ENCODE peak calls at places on chromosomes 6 and 20, in six cellular contexts. One of them, this sample, is unnamed.
A peak's percentile ranks its signal among the peaks of the same experiment; 100 is the strongest.

GRCh38 chr6:81465859-81466258 is 286.6 kb downstream of the TENT5A start:
- DNase-seq in MM.1S: peak; percentile 17
- DNase-seq in left ventricle myocardium inferior: no peak
- DNase-seq in endothelial cell of umbilical vein: peak; percentile 19
- DNase-seq in fibroblast of lung: peak; percentile 34
- DNase-seq in HCT116: peak; percentile 37
- DNase-seq in this sample: no peak

GRCh38 chr6:159130846-159131245 is 38.4 kb upstream of the FNDC1 start:
- DNase-seq in MM.1S: no peak
- DNase-seq in HCT116: no peak
- DNase-seq in fibroblast of lung: no peak
- DNase-seq in endothelial cell of umbilical vein: no peak
- DNase-seq in left ventricle myocardium inferior: no peak
- DNase-seq in this sample: no peak

GRCh38 chr6:89977808-89978748 is 83.8 kb downstream of the GJA10 start:
- DNase-seq in endothelial cell of umbilical vein: peak; percentile 52
- DNase-seq in fibroblast of lung: peak; percentile 99
- DNase-seq in left ventricle myocardium inferior: no peak
- DNase-seq in HCT116: no peak
- DNase-seq in MM.1S: no peak
- DNase-seq in this sample: no peak

GRCh38 chr20:33568378-33569289 is 78.7 kb downstream of the CBFA2T2 start:
- DNase-seq in endothelial cell of umbilical vein: no peak
- DNase-seq in fibroblast of lung: peak; percentile 15
- DNase-seq in MM.1S: peak; percentile 76
- DNase-seq in left ventricle myocardium inferior: peak; percentile 44
- DNase-seq in HCT116: no peak
- DNase-seq in this sample: no peak

GRCh38 chr20:50928469-50928868 is 2.8 kb downstream of the ADNP start:
- DNase-seq in endothelial cell of umbilical vein: no peak
- DNase-seq in HCT116: no peak
- DNase-seq in fibroblast of lung: no peak
- DNase-seq in left ventricle myocardium inferior: no peak
- DNase-seq in MM.1S: no peak
- DNase-seq in this sample: no peak

GRCh38 chr6:32200711-32201475 is 8.4 kb upstream of the GPSM3 start:
- DNase-seq in MM.1S: no peak
- DNase-seq in HCT116: no peak
- DNase-seq in fibroblast of lung: no peak
- DNase-seq in endothelial cell of umbilical vein: no peak
- DNase-seq in left ventricle myocardium inferior: no peak
- DNase-seq in this sample: no peak

GRCh38 chr20:34892671-34893070 is 16.3 kb downstream of the ACSS2 start:
- DNase-seq in endothelial cell of umbilical vein: no peak
- DNase-seq in fibroblast of lung: no peak
- DNase-seq in HCT116: no peak
- DNase-seq in MM.1S: no peak
- DNase-seq in left ventricle myocardium inferior: no peak
- DNase-seq in this sample: no peak

GRCh38 chr20:62946918-62947317 is 5.6 kb upstream of the SLC17A9 start:
- DNase-seq in MM.1S: no peak
- DNase-seq in left ventricle myocardium inferior: peak; percentile 47
- DNase-seq in HCT116: no peak
- DNase-seq in fibroblast of lung: no peak
- DNase-seq in endothelial cell of umbilical vein: no peak
- DNase-seq in this sample: no peak

GRCh38 chr20:8073024-8073832 is 53.7 kb upstream of the TMX4 start:
- DNase-seq in endothelial cell of umbilical vein: peak; percentile 54
- DNase-seq in left ventricle myocardium inferior: no peak
- DNase-seq in MM.1S: no peak
- DNase-seq in HCT116: no peak
- DNase-seq in fibroblast of lung: peak; percentile 85
- DNase-seq in this sample: no peak

GRCh38 chr6:36636283-36636682 is 42.1 kb downstream of the SRSF3 start:
- DNase-seq in MM.1S: no peak
- DNase-seq in left ventricle myocardium inferior: peak; percentile 51
- DNase-seq in endothelial cell of umbilical vein: no peak
- DNase-seq in fibroblast of lung: no peak
- DNase-seq in HCT116: no peak
- DNase-seq in this sample: no peak
- H3K4me1 ChIP-seq in MM.1S: no peaks in the 10 kb centered on the region
- H3K4me1 ChIP-seq in left ventricle myocardium inferior: peaks cover 23% of the 10 kb centered on the region
- H3K4me1 ChIP-seq in endothelial cell of umbilical vein: peaks cover 6% of the 10 kb centered on the region
- H3K4me1 ChIP-seq in fibroblast of lung: no peaks in the 10 kb centered on the region
- H3K4me1 ChIP-seq in HCT116: peaks cover 4% of the 10 kb centered on the region
- H3K4me1 ChIP-seq in this sample: no peaks in the 10 kb centered on the region

DNA sequence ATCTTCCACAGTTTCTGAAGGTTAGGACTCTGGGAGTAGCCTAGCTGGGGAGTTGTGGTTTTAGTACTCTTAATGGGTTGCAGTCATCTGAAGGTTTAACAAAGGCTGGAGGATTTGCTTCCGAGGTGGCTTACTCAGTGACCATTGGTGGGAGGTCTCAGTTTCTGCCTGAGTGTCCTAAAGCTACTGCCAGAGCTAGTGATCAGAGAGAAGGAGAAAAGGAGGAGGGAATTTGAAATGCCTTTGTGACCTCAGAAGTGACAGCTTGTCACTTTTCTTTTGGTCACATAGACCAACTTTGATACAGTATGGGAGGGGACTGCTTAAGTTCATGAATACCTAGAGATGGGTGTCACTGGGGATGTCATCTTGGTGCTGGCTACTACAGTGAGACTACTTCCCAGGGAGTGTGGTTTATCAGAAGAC is 41.3 kb downstream of the NCOA3 start:
- DNase-seq in left ventricle myocardium inferior: no peak
- DNase-seq in fibroblast of lung: no peak
- DNase-seq in MM.1S: no peak
- DNase-seq in endothelial cell of umbilical vein: no peak
- DNase-seq in HCT116: no peak
- DNase-seq in this sample: no peak
- H3K4me3 ChIP-seq in left ventricle myocardium inferior: no peak overlapping the region
- H3K4me3 ChIP-seq in fibroblast of lung: no peak overlapping the region
- H3K4me3 ChIP-seq in MM.1S: no peak overlapping the region
- H3K4me3 ChIP-seq in endothelial cell of umbilical vein: no peak overlapping the region
- H3K4me3 ChIP-seq in HCT116: no peak overlapping the region
- H3K4me3 ChIP-seq in this sample: no peak overlapping the region

GRCh38 chr6:109348246-109348645 is 34.0 kb downstream of the CD164 start:
- DNase-seq in fibroblast of lung: no peak
- DNase-seq in HCT116: no peak
- DNase-seq in left ventricle myocardium inferior: no peak
- DNase-seq in MM.1S: no peak
- DNase-seq in endothelial cell of umbilical vein: no peak
- DNase-seq in this sample: no peak
- H3K4me1 ChIP-seq in fibroblast of lung: peaks cover 5% of the 10 kb centered on the region
- H3K4me1 ChIP-seq in HCT116: peaks cover 11% of the 10 kb centered on the region
- H3K4me1 ChIP-seq in left ventricle myocardium inferior: peaks cover 28% of the 10 kb centered on the region
- H3K4me1 ChIP-seq in MM.1S: no peaks in the 10 kb centered on the region
- H3K4me1 ChIP-seq in endothelial cell of umbilical vein: no peaks in the 10 kb centered on the region
- H3K4me1 ChIP-seq in this sample: peaks cover 11% of the 10 kb centered on the region

DNA sequence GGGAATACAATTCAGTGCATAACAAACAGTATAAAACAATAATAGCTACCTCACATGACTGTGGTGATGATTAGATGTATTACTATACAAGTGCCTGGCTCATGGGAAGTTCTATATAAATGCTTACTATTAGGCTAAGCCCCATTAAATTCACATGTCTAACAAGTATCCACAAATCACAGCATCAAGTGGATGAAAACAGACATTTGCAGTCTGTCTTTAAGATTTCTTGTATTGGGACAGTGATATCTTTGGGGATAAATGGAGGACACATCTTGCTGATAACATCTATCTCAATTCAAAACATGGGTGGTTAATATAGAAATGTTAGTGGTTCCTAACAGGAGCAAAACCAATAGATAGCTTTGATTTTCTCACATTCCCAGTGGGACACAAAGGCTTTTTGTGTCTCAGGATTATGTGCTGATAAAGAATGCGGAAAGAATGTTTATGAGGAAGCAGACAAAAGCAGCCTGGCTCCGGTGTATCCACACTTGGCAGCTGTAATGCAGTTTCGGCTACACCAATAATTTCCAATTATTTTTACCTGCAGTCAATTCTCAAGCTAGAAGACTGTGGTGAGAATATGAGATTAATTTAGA is 29.3 kb downstream of the PTPRK start:
- DNase-seq in left ventricle myocardium inferior: no peak
- DNase-seq in MM.1S: no peak
- DNase-seq in endothelial cell of umbilical vein: peak; percentile 76
- DNase-seq in HCT116: peak; percentile 28
- DNase-seq in fibroblast of lung: no peak
- DNase-seq in this sample: no peak
- H3K4me3 ChIP-seq in left ventricle myocardium inferior: peak overlapping the region; percentile 60
- H3K4me3 ChIP-seq in MM.1S: no peak overlapping the region
- H3K4me3 ChIP-seq in endothelial cell of umbilical vein: peak overlapping the region; percentile 18
- H3K4me3 ChIP-seq in HCT116: peak overlapping the region; percentile 9
- H3K4me3 ChIP-seq in fibroblast of lung: peak overlapping the region; percentile 33
- H3K4me3 ChIP-seq in this sample: peak overlapping the region; percentile 57

DNA sequence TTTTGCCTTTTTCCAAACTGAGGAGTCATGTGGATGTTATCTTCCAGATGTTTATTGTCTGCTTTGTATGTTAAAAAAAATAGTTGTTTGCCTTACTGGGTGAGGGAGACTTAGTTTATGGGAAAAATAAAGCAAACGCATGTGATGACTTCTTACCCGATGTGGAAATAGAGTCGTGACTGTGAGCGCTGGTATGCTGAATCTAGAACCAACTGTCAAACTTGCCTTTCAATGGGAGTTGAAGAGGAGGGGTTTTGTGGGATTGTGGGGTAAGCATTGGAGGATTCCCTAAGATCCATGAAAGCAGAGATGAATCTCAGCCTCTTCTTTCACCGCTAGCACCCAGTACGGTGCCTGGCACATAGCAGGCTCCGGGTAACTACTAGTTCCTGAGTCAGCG is 5.4 kb downstream of the DCBLD1 start:
- DNase-seq in endothelial cell of umbilical vein: no peak
- DNase-seq in HCT116: no peak
- DNase-seq in MM.1S: no peak
- DNase-seq in fibroblast of lung: peak; percentile 97
- DNase-seq in left ventricle myocardium inferior: no peak
- DNase-seq in this sample: no peak
- H3K4me1 ChIP-seq in endothelial cell of umbilical vein: peaks cover 49% of the 10 kb centered on the region
- H3K4me1 ChIP-seq in HCT116: peaks cover 8% of the 10 kb centered on the region
- H3K4me1 ChIP-seq in MM.1S: peaks cover 16% of the 10 kb centered on the region
- H3K4me1 ChIP-seq in fibroblast of lung: peaks cover 3% of the 10 kb centered on the region
- H3K4me1 ChIP-seq in left ventricle myocardium inferior: peaks cover 24% of the 10 kb centered on the region
- H3K4me1 ChIP-seq in this sample: peaks cover 26% of the 10 kb centered on the region

GRCh38 chr20:54091120-54091480 is 20.7 kb upstream of the BCAS1 start:
- DNase-seq in MM.1S: no peak
- DNase-seq in fibroblast of lung: no peak
- DNase-seq in endothelial cell of umbilical vein: no peak
- DNase-seq in HCT116: no peak
- DNase-seq in left ventricle myocardium inferior: no peak
- DNase-seq in this sample: no peak

GRCh38 chr20:54094268-54094580 is 23.8 kb upstream of the BCAS1 start:
- DNase-seq in HCT116: no peak
- DNase-seq in fibroblast of lung: no peak
- DNase-seq in left ventricle myocardium inferior: no peak
- DNase-seq in endothelial cell of umbilical vein: no peak
- DNase-seq in MM.1S: no peak
- DNase-seq in this sample: no peak

GRCh38 chr20:54095824-54096223 is 25.4 kb upstream of the BCAS1 start:
- DNase-seq in fibroblast of lung: no peak
- DNase-seq in HCT116: no peak
- DNase-seq in endothelial cell of umbilical vein: no peak
- DNase-seq in MM.1S: no peak
- DNase-seq in left ventricle myocardium inferior: no peak
- DNase-seq in this sample: no peak

GRCh38 chr20:54092021-54092420 is 21.6 kb upstream of the BCAS1 start:
- DNase-seq in fibroblast of lung: no peak
- DNase-seq in endothelial cell of umbilical vein: no peak
- DNase-seq in left ventricle myocardium inferior: no peak
- DNase-seq in MM.1S: no peak
- DNase-seq in HCT116: no peak
- DNase-seq in this sample: no peak

GRCh38 chr20:54093423-54094267 is 23.3 kb upstream of the BCAS1 start:
- DNase-seq in fibroblast of lung: no peak
- DNase-seq in MM.1S: no peak
- DNase-seq in HCT116: no peak
- DNase-seq in endothelial cell of umbilical vein: no peak
- DNase-seq in left ventricle myocardium inferior: no peak
- DNase-seq in this sample: no peak
- H3K4me3 ChIP-seq in fibroblast of lung: no peak overlapping the region
- H3K4me3 ChIP-seq in MM.1S: no peak overlapping the region
- H3K4me3 ChIP-seq in HCT116: no peak overlapping the region
- H3K4me3 ChIP-seq in endothelial cell of umbilical vein: no peak overlapping the region
- H3K4me3 ChIP-seq in left ventricle myocardium inferior: no peak overlapping the region
- H3K4me3 ChIP-seq in this sample: no peak overlapping the region

GRCh38 chr20:49590163-49591017 is 22.5 kb upstream of the PTGIS start:
- DNase-seq in HCT116: no peak
- DNase-seq in fibroblast of lung: no peak
- DNase-seq in endothelial cell of umbilical vein: no peak
- DNase-seq in left ventricle myocardium inferior: no peak
- DNase-seq in MM.1S: no peak
- DNase-seq in this sample: no peak

GRCh38 chr20:49591217-49591865 is 23.4 kb upstream of the PTGIS start:
- DNase-seq in fibroblast of lung: no peak
- DNase-seq in left ventricle myocardium inferior: no peak
- DNase-seq in endothelial cell of umbilical vein: peak; percentile 46
- DNase-seq in MM.1S: no peak
- DNase-seq in HCT116: no peak
- DNase-seq in this sample: no peak

GRCh38 chr20:49586967-49587587 is 19.1 kb upstream of the PTGIS start:
- DNase-seq in HCT116: no peak
- DNase-seq in endothelial cell of umbilical vein: peak; percentile 72
- DNase-seq in fibroblast of lung: peak; percentile 36
- DNase-seq in left ventricle myocardium inferior: no peak
- DNase-seq in MM.1S: no peak
- DNase-seq in this sample: no peak

GRCh38 chr20:49592120-49592519 is 24.2 kb upstream of the PTGIS start:
- DNase-seq in fibroblast of lung: no peak
- DNase-seq in left ventricle myocardium inferior: no peak
- DNase-seq in HCT116: no peak
- DNase-seq in MM.1S: no peak
- DNase-seq in endothelial cell of umbilical vein: no peak
- DNase-seq in this sample: no peak

GRCh38 chr20:49589747-49590146 is 21.8 kb upstream of the PTGIS start:
- DNase-seq in MM.1S: no peak
- DNase-seq in fibroblast of lung: no peak
- DNase-seq in endothelial cell of umbilical vein: no peak
- DNase-seq in HCT116: no peak
- DNase-seq in left ventricle myocardium inferior: no peak
- DNase-seq in this sample: no peak
- H3K4me1 ChIP-seq in MM.1S: peaks cover 6% of the 10 kb centered on the region
- H3K4me1 ChIP-seq in fibroblast of lung: peaks cover 16% of the 10 kb centered on the region
- H3K4me1 ChIP-seq in endothelial cell of umbilical vein: peaks cover 11% of the 10 kb centered on the region
- H3K4me1 ChIP-seq in HCT116: peaks cover 20% of the 10 kb centered on the region
- H3K4me1 ChIP-seq in left ventricle myocardium inferior: peaks cover 55% of the 10 kb centered on the region
- H3K4me1 ChIP-seq in this sample: peaks cover 10% of the 10 kb centered on the region

DNA sequence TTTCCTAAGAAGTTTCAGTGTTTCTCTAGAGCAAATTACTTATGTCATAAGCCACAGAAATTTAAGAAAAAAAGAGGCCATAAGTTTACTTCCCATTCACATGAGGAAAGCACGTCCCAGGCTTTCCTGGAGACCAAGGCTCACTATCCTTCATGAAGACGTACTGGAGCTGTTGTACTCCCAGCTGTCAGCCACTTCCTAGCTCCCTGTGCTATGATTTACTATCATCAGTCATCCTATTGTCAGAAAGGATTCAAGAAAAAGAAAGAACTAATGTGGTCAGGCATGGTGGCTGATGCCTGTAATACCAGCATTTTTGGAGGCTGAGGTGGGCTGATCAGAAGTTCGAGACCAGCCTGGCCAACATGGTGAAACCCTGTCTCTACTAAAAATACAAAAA is 337.4 kb upstream of the SOX4 start:
- DNase-seq in endothelial cell of umbilical vein: no peak
- DNase-seq in HCT116: no peak
- DNase-seq in MM.1S: no peak
- DNase-seq in fibroblast of lung: no peak
- DNase-seq in left ventricle myocardium inferior: no peak
- DNase-seq in this sample: no peak
- H3K4me3 ChIP-seq in endothelial cell of umbilical vein: no peak overlapping the region
- H3K4me3 ChIP-seq in HCT116: no peak overlapping the region
- H3K4me3 ChIP-seq in MM.1S: no peak overlapping the region
- H3K4me3 ChIP-seq in fibroblast of lung: no peak overlapping the region
- H3K4me3 ChIP-seq in left ventricle myocardium inferior: no peak overlapping the region
- H3K4me3 ChIP-seq in this sample: no peak overlapping the region